ENCODE peak calls at places on chromosomes 12 and 14, in four cellular contexts. I is astrocyte, A is A549, D is Karpas-422. Y is an unnamed sample.

GRCh38 chr12:50751921-50752721 is 11.8 kb upstream of the ATF1 start:
- DNase-seq in I (peak), A (peak), D (no peak), Y (no peak)

GRCh38 chr12:110531741-110532333 is 29.7 kb downstream of the RAD9B start:
- DNase-seq in I (peak), A (no peak), D (peak), Y (no peak)

GRCh38 chr12:21428241-21428640 is 9.2 kb upstream of the PYROXD1 start:
- DNase-seq in I (peak), A (no peak), D (no peak), Y (no peak)

GRCh38 chr12:124531281-124531745 is 36.1 kb downstream of the NCOR2 start:
- DNase-seq in I (no peak), A (no peak), D (no peak), Y (no peak)

GRCh38 chr12:85920324-85920947 is 46.3 kb downstream of the NTS start:
- DNase-seq in I (peak), A (peak), D (peak), Y (no peak)

GRCh38 chr12:25151476-25151875 is 43.5 kb downstream of the DNAI7 start:
- DNase-seq in I (peak), A (peak), D (no peak), Y (peak)

GRCh38 chr12:47032644-47033043 is 46.8 kb upstream of the PCED1B start:
- DNase-seq in I (peak), A (peak), D (peak), Y (no peak)

GRCh38 chr12:108573310-108573709 is 10.9 kb downstream of the ISCU start:
- DNase-seq in I (no peak), A (no peak), D (no peak), Y (no peak)

GRCh38 chr12:10205251-10205807 is 7.3 kb upstream of the GABARAPL1 start:
- DNase-seq in I (peak), A (peak), D (no peak), Y (no peak)

GRCh38 chr12:65656156-65656885 is 168.0 kb upstream of the HMGA2 start:
- DNase-seq in I (no peak), A (no peak), D (no peak), Y (no peak)

GRCh38 chr14:93245764-93246420 is 38.8 kb downstream of the UBR7 start:
- DNase-seq in I (peak), A (no peak), D (no peak), Y (no peak)

GRCh38 chr12:64560395-64561301 is 49.6 kb upstream of the RASSF3 start:
- DNase-seq in I (peak), A (peak), D (peak), Y (peak)

GRCh38 chr12:94545937-94546771 is 86.5 kb upstream of the CEP83 start:
- DNase-seq in I (peak), A (peak), D (peak), Y (peak)

GRCh38 chr12:46915082-46915481 is 89.3 kb upstream of the SLC38A4 start:
- DNase-seq in I (peak), A (no peak), D (no peak), Y (peak)

GRCh38 chr12:79911889-79912656 is 22.8 kb downstream of the PPP1R12A start:
- DNase-seq in I (peak), A (peak), D (no peak), Y (no peak)

GRCh38 chr12:52311282-52311643 is 9.9 kb downstream of the KRT83 start:
- DNase-seq in I (no peak), A (no peak), D (no peak), Y (no peak)

GRCh38 chr14:70416322-70416716 is 571 bp downstream of the SYNJ2BP start:
- DNase-seq in I (peak), A (peak), D (no peak), Y (no peak)

GRCh38 chr14:42490536-42490935 is 883.9 kb downstream of the LRFN5 start:
- DNase-seq in I (peak), A (no peak), D (no peak), Y (peak)

GRCh38 chr14:76904740-76905569 is 78.7 kb downstream of the LRRC74A start:
- DNase-seq in I (peak), A (peak), D (peak), Y (peak)

GRCh38 chr14:100692859-100693558 is 33.7 kb upstream of the DLK1 start:
- DNase-seq in I (peak), A (peak), D (no peak), Y (peak)

GRCh38 chr12:52865090-52865944 is 16.5 kb upstream of the KRT78 start:
- DNase-seq in I (peak), A (peak), D (peak), Y (peak)

GRCh38 chr12:45214739-45215418 is 1.0 kb upstream of the ANO6 start:
- DNase-seq in I (peak), A (no peak), D (no peak), Y (no peak)

GRCh38 chr12:14843425-14843887 is at the start of gene ART4:
- DNase-seq in I (no peak), A (no peak), D (no peak), Y (no peak)

GRCh38 chr12:127957001-127957660 is 309.8 kb upstream of the TMEM132C start:
- DNase-seq in I (peak), A (no peak), D (no peak), Y (no peak)

GRCh38 chr14:83816755-83817154 is 1713.2 kb upstream of the FLRT2 start:
- DNase-seq in I (no peak), A (no peak), D (no peak), Y (no peak)

GRCh38 chr12:52175411-52176350 is 16.1 kb downstream of the KRT80 start:
- DNase-seq in I (no peak), A (no peak), D (peak), Y (no peak)

GRCh38 chr14:50822501-50823042 is 8.4 kb downstream of the NIN start:
- DNase-seq in I (no peak), A (no peak), D (peak), Y (no peak)
- H3K4me3 ChIP-seq in I (no peak), A (no peak), D (peak), Y (no peak)

GRCh38 chr14:90332271-90332584 is 487 bp upstream of the NRDE2 start:
- DNase-seq in I (peak), A (no peak), D (no peak), Y (no peak)
- H3K27ac ChIP-seq in I (peak), A (peak), D (no peak), Y (no peak)

DNA sequence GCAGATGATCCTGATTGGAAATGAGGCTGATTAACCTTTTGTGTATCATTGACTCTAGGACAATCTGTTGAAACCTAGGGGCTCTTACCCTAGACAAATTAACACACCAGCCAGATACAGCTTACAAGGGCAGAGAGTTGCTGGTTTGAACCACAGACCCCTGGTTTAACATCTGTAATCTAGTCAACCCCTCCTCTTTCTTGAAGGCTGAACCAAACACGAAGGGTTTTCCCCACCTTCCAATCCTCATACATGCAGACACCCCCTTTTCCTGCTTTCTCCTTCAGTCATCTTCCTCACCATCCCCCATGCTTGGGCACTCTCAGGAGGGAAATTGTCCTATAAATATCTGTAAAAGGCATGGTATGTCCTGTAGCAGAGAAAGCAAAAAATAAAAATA is 126.0 kb upstream of the HIF1A start:
- DNase-seq in I (no peak), A (no peak), D (no peak), Y (no peak)
- H3K4me3 ChIP-seq in I (no peak), A (no peak), D (peak), Y (no peak)

DNA sequence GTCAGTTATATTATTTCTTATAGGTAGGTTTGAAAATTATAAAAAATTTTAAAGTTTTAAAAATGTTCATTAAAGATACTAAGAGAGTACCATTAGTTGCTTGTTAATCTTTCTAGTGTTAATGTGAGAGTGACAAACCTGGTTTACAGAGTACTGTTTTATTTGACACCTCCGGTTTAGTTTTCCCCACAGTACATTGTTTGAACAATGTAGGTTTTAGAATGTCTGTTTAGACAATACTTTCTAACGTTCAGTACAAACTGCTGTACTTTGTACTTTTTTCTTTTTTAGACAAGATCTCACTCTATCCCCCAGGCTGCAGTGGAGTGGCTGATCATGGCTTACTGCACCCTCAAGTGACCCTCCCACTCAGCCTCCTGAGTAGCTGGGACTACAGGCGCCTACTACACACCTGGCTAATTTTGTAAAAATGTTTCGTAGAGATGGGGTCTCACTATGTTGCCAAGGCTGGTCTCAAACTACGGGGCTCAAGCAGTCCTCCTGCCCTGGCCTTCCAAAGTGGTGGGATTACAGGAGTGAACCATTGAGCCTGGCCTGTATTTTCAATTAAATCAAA is 3.2 kb downstream of the BICDL1 start:
- DNase-seq in I (no peak), A (no peak), D (peak), Y (no peak)
- H3K27ac ChIP-seq in I (no peak), A (no peak), D (peak), Y (no peak)

GRCh38 chr12:100186071-100186470 is 14.5 kb upstream of the ACTR6 start:
- DNase-seq in I (no peak), A (no peak), D (no peak), Y (no peak)

GRCh38 chr12:100184549-100184948 is 16.1 kb upstream of the ACTR6 start:
- DNase-seq in I (no peak), A (no peak), D (no peak), Y (no peak)

GRCh38 chr12:100187857-100188519 is 12.6 kb upstream of the ACTR6 start:
- DNase-seq in I (no peak), A (no peak), D (no peak), Y (no peak)

GRCh38 chr12:100187068-100187467 is 13.5 kb upstream of the ACTR6 start:
- DNase-seq in I (no peak), A (no peak), D (no peak), Y (no peak)

GRCh38 chr12:100185361-100185894 is 15.2 kb upstream of the ACTR6 start:
- DNase-seq in I (no peak), A (no peak), D (no peak), Y (no peak)
- H3K4me3 ChIP-seq in I (no peak), A (no peak), D (no peak), Y (no peak)

GRCh38 chr12:19045421-19045820 is 84.1 kb upstream of the PLEKHA5 start:
- DNase-seq in I (peak), A (no peak), D (no peak), Y (no peak)
- H3K27ac ChIP-seq in I (no peak), A (no peak), D (no peak), Y (no peak)

DNA sequence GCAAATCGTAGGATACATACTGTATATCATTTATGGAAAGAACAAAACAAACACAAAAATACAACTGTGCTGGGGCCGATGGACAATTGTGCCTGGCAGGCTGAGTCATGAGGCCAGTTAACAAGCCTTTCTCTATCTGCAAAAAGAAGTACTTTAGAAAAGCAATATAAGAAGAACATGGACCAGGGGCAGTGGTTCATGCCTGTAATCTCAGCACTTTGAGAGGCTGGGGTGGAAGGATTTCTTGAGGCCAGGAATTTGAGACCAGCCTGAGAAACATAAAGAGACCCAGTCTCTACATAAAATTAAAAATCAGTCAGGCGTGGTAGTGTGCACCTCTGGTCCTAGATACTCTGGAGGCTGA is 13.8 kb upstream of the CD27 start:
- DNase-seq in I (no peak), A (no peak), D (peak), Y (no peak)
- H3K4me3 ChIP-seq in I (peak), A (no peak), D (peak), Y (peak)

GRCh38 chr14:104784846-104785707 is 10.5 kb downstream of the AKT1 start:
- DNase-seq in I (no peak), A (no peak), D (no peak), Y (no peak)

GRCh38 chr14:104786726-104787675 is 8.5 kb downstream of the AKT1 start:
- DNase-seq in I (no peak), A (no peak), D (no peak), Y (no peak)

GRCh38 chr14:104787736-104788532 is 7.6 kb downstream of the AKT1 start:
- DNase-seq in I (no peak), A (no peak), D (no peak), Y (no peak)

GRCh38 chr14:104785708-104786080 is 9.9 kb downstream of the AKT1 start:
- DNase-seq in I (no peak), A (no peak), D (no peak), Y (no peak)

DNA sequence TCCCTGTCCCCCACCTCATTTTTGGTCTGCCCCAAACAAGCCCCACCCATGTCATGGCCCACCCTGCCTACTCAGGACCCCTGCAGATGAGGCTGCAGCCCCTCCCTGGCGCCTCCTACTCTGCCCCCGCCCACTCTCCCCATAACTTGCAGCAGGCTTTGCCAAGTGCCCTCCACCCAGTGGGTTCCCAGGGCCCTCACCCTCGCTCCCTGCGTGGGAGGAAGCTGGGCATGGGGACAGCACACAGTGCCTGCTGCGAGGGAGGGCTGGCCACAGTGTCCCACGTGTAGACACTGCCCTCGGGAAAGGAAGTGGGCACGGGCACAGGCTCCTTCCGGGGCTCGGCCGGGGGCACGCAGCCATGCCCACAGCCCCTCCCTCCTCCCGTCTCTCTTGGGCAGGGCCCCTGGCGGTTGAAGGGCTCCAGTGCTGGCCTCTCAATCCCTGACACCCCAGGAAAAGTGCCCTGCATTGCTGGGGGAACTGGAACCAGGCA is 9.4 kb downstream of the AKT1 start:
- DNase-seq in I (no peak), A (no peak), D (no peak), Y (no peak)
- H3K27ac ChIP-seq in I (no peak), A (no peak), D (no peak), Y (no peak)

Y was measured in AG04450.